ENCODE peak calls at places on chromosomes 6 and 20, in five cellular contexts. L is K562, Z is GM12878, Y is HepG2, E is H1. Q is an unnamed sample.

GRCh38 chr20:62405108-62405980 is 1.7 kb downstream of the CABLES2 start:
- DNase-seq in E (no peak), Z (no peak), L (peak; percentile 64), Y (peak; percentile 65), Q (no peak)

GRCh38 chr6:145813285-145814034 is 1.1 kb downstream of the FBXO30 start:
- DNase-seq in E (no peak), Y (peak; percentile 23), L (peak; percentile 49), Z (no peak), Q (no peak)

GRCh38 chr6:100296810-100297544 is 167.7 kb downstream of the SIM1 start:
- DNase-seq in L (no peak), Z (no peak), Y (peak; percentile 50), E (no peak), Q (peak; percentile 74)

GRCh38 chr6:70411948-70412796 is 1.1 kb upstream of the FAM135A start:
- DNase-seq in Z (no peak), L (no peak), E (no peak), Y (no peak), Q (no peak)

GRCh38 chr20:4681971-4682370 is 39.7 kb upstream of the PRND start:
- DNase-seq in E (no peak), Z (no peak), L (no peak), Y (no peak), Q (no peak)

GRCh38 chr6:16602035-16602434 is 159.2 kb downstream of the ATXN1 start:
- DNase-seq in E (no peak), Z (peak; percentile 53), L (no peak), Y (no peak), Q (no peak)

GRCh38 chr6:13696226-13696625 is 15.4 kb downstream of the RANBP9 start:
- DNase-seq in E (no peak), L (no peak), Y (no peak), Z (no peak), Q (no peak)

GRCh38 chr20:5400164-5400762 is 83.5 kb upstream of the PROKR2 start:
- DNase-seq in E (no peak), Z (no peak), L (peak; percentile 9), Y (peak; percentile 35), Q (no peak)

GRCh38 chr6:1869766-1870165 is 260.1 kb downstream of the FOXC1 start:
- DNase-seq in L (no peak), Y (no peak), Z (no peak), E (no peak), Q (no peak)

GRCh38 chr6:75378101-75378500 is 93.5 kb upstream of the TMEM30A start:
- DNase-seq in Z (no peak), Y (no peak), E (no peak), L (no peak), Q (no peak)

GRCh38 chr6:93848011-93848620 is 428.8 kb upstream of the EPHA7 start:
- DNase-seq in E (no peak), Z (no peak), Y (no peak), L (no peak), Q (no peak)

GRCh38 chr6:158004696-158005095 is 23.0 kb downstream of the SYNJ2 start:
- DNase-seq in Z (no peak), L (no peak), Y (no peak), E (no peak), Q (no peak)

GRCh38 chr20:63625771-63626423 is 1.0 kb downstream of the GMEB2 start:
- DNase-seq in Z (no peak), E (no peak), Y (peak; percentile 57), L (peak; percentile 42), Q (no peak)

GRCh38 chr6:84618836-84619235 is 145.6 kb downstream of the TBX18 start:
- DNase-seq in Z (no peak), E (no peak), Y (no peak), L (no peak), Q (no peak)

GRCh38 chr20:29119141-29119540 is 2138.3 kb upstream of the DEFB115 start:
- DNase-seq in Y (no peak), E (no peak), Z (no peak), L (no peak), Q (no peak)

GRCh38 chr6:56450376-56450775 is 192.3 kb downstream of the DST start:
- DNase-seq in E (no peak), L (no peak), Y (no peak), Z (no peak), Q (no peak)

GRCh38 chr6:169221264-169221663 is 32.4 kb downstream of the THBS2 start:
- DNase-seq in L (no peak), E (no peak), Z (no peak), Y (no peak), Q (no peak)

GRCh38 chr20:37992802-37993538 is 40.3 kb downstream of the TTI1 start:
- DNase-seq in L (peak; percentile 79), E (no peak), Y (peak; percentile 55), Z (no peak), Q (no peak)

GRCh38 chr6:113909224-113909856 is 52.2 kb downstream of the MARCKS start:
- DNase-seq in Z (peak; percentile 7), Y (peak; percentile 45), E (peak; percentile 7), L (peak; percentile 48), Q (peak; percentile 36)

GRCh38 chr20:17620371-17621228 is 50.7 kb downstream of the DSTN start:
- DNase-seq in L (no peak), E (no peak), Y (no peak), Z (no peak), Q (no peak)

GRCh38 chr6:88813045-88813444 is 150.4 kb downstream of the RNGTT start:
- DNase-seq in Y (no peak), E (no peak), L (no peak), Z (no peak), Q (no peak)

GRCh38 chr6:131199568-131200272 is 64.5 kb downstream of the AKAP7 start:
- DNase-seq in L (peak; percentile 11), E (peak; percentile 36), Y (peak; percentile 63), Z (peak; percentile 71), Q (peak; percentile 12)

GRCh38 chr20:52031206-52031573 is 160.4 kb downstream of the ZFP64 start:
- DNase-seq in E (no peak), L (no peak), Y (no peak), Z (no peak), Q (no peak)

GRCh38 chr20:45341579-45341938 is 6.7 kb downstream of the SDC4 start:
- DNase-seq in Z (no peak), E (no peak), Y (no peak), L (no peak), Q (no peak)

GRCh38 chr6:14533446-14533845 is 415.9 kb downstream of the CD83 start:
- DNase-seq in E (no peak), L (no peak), Z (no peak), Y (no peak), Q (no peak)

GRCh38 chr20:41456341-41456740 is 89.7 kb upstream of the EMILIN3 start:
- DNase-seq in E (no peak), Z (no peak), Y (no peak), L (no peak), Q (no peak)

GRCh38 chr20:41454250-41454649 is 87.6 kb upstream of the EMILIN3 start:
- DNase-seq in L (no peak), E (no peak), Z (no peak), Y (no peak), Q (no peak)

GRCh38 chr20:41457173-41457857 is 90.7 kb upstream of the EMILIN3 start:
- DNase-seq in Y (no peak), E (no peak), Z (no peak), L (no peak), Q (no peak)

GRCh38 chr20:41453006-41453950 is 86.7 kb upstream of the EMILIN3 start:
- DNase-seq in Z (no peak), E (no peak), Y (no peak), L (no peak), Q (no peak)

DNA sequence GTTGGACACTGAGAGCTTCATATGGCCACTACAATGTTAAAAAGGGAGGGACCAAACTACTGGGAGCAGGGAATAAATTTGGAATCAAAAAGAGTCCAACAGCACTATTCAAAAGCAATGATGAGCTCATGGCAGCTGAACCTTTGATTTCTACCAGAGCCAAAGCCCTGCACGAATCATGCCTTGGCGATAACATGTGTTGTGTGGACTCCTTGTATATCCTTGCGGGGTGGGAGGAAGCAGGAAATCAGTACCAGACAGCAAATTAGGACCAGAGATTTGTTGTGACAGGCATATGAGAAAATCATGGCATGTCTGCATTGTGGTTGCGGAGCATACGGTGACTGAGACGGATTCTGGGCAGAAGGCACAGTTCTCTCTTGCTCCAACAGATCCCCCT is 85.6 kb upstream of the EMILIN3 start:
- DNase-seq in Y (no peak), E (no peak), L (no peak), Z (no peak), Q (no peak)
- TF ChIP-seq SRF in Y (no peak), E (no peak), L (no peak), Z (no peak), Q (no peak)

GRCh38 chr6:163422574-163422973 is 8.1 kb downstream of the QKI start:
- DNase-seq in Z (no peak), Y (no peak), L (no peak), E (no peak), Q (no peak)
- TF ChIP-seq SRF in Z (no peak), Y (no peak), L (no peak), E (no peak), Q (no peak)

GRCh38 chr20:47786763-47787107 is 1.5 kb upstream of the SULF2 start:
- DNase-seq in E (no peak), Y (no peak), L (no peak), Z (no peak), Q (no peak)

GRCh38 chr20:47784599-47785320 is 521 bp downstream of the SULF2 start:
- DNase-seq in Y (peak; percentile 50), L (no peak), Z (no peak), E (no peak), Q (no peak)

GRCh38 chr20:47784256-47784598 is 1.1 kb downstream of the SULF2 start:
- DNase-seq in E (no peak), Z (no peak), L (no peak), Y (no peak), Q (no peak)

GRCh38 chr20:47785900-47786762 is 850 bp upstream of the SULF2 start:
- DNase-seq in Y (peak; percentile 82), L (peak; percentile 48), Z (no peak), E (no peak), Q (peak; percentile 64)

GRCh38 chr20:47785321-47785899 is at the start of gene SULF2:
- DNase-seq in E (no peak), Y (no peak), Z (no peak), L (no peak), Q (no peak)
- TF ChIP-seq SRF in E (no peak), Y (no peak), Z (no peak), L (no peak), Q (no peak)

DNA sequence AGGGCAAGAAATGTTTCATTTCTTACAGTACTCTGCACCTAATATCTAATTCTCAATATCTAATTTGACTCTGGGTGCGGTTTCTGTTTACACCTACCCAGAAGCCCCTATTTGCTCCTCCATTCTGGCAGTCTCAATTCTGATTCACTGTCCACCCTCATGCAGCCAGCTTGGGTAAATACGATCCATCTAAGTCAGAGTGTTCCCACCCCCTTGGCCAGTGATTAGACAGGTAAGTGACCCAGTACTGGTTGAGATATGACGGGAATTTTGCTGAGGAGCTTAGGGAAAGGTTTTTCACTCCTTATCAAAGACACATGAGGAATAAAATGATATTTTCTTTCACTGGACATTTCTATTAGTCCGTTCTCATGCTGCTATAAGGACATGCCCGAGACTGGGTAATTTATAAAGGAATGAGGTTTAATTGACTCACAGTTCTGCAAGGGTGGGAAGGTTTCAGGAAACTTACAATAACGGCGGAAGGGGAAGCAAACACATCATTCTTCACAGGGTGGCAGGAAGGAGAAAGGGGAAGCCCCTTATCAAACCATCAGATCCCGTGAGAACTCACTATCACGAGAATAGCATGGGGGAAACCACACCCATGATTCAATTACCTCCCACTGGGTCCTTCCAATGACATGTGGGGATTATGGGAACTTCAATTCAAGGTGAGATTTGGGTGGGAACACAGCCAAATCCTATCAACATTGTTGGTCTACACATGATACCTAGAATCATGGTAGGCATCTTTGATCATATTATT is 29.4 kb downstream of the GLO1 start:
- DNase-seq in E (no peak), L (no peak), Z (peak; percentile 23), Y (no peak), Q (no peak)
- TF ChIP-seq SRF in E (no peak), L (no peak), Z (no peak), Y (no peak), Q (no peak)

Q was measured in HCT116.